ENCODE peak calls at places on chromosomes 6 and 20, in four cellular contexts. One of them, this sample, is unnamed.

GRCh38 chr20:3646067-3646440 is 17.1 kb downstream of the GFRA4 start:
- DNase-seq in stimulated activated CD4-positive, alpha-beta T cell treated with anti-CD3 and anti-CD28 coated beads, Interleukin-1b, Interleukin-23, amount 100 ng/mL, for 24 hours: no peak
- DNase-seq in NCI-H1105: no peak
- DNase-seq in HFF-Myc: no peak
- DNase-seq in this sample: no peak

GRCh38 chr6:422423-423061 is 31.0 kb downstream of the IRF4 start:
- DNase-seq in HFF-Myc: peak; percentile 46
- DNase-seq in NCI-H1105: no peak
- DNase-seq in stimulated activated CD4-positive, alpha-beta T cell treated with anti-CD3 and anti-CD28 coated beads, Interleukin-1b, Interleukin-23, amount 100 ng/mL, for 24 hours: no peak
- DNase-seq in this sample: no peak

GRCh38 chr6:148776321-148776966 is 29.6 kb downstream of the UST start:
- DNase-seq in HFF-Myc: no peak
- DNase-seq in stimulated activated CD4-positive, alpha-beta T cell treated with anti-CD3 and anti-CD28 coated beads, Interleukin-1b, Interleukin-23, amount 100 ng/mL, for 24 hours: no peak
- DNase-seq in NCI-H1105: no peak
- DNase-seq in this sample: no peak

GRCh38 chr6:82959385-82959941 is 106.2 kb downstream of the UBE3D start:
- DNase-seq in HFF-Myc: no peak
- DNase-seq in stimulated activated CD4-positive, alpha-beta T cell treated with anti-CD3 and anti-CD28 coated beads, Interleukin-1b, Interleukin-23, amount 100 ng/mL, for 24 hours: no peak
- DNase-seq in NCI-H1105: no peak
- DNase-seq in this sample: no peak

GRCh38 chr20:22513574-22513973 is 70.8 kb downstream of the FOXA2 start:
- DNase-seq in HFF-Myc: no peak
- DNase-seq in NCI-H1105: no peak
- DNase-seq in stimulated activated CD4-positive, alpha-beta T cell treated with anti-CD3 and anti-CD28 coated beads, Interleukin-1b, Interleukin-23, amount 100 ng/mL, for 24 hours: no peak
- DNase-seq in this sample: no peak

GRCh38 chr6:141634269-141634668 is 498.5 kb upstream of the GJE1 start:
- DNase-seq in NCI-H1105: no peak
- DNase-seq in HFF-Myc: no peak
- DNase-seq in stimulated activated CD4-positive, alpha-beta T cell treated with anti-CD3 and anti-CD28 coated beads, Interleukin-1b, Interleukin-23, amount 100 ng/mL, for 24 hours: no peak
- DNase-seq in this sample: no peak

GRCh38 chr20:39825524-39825923 is 863.4 kb downstream of the DHX35 start:
- DNase-seq in NCI-H1105: no peak
- DNase-seq in stimulated activated CD4-positive, alpha-beta T cell treated with anti-CD3 and anti-CD28 coated beads, Interleukin-1b, Interleukin-23, amount 100 ng/mL, for 24 hours: no peak
- DNase-seq in HFF-Myc: no peak
- DNase-seq in this sample: no peak

GRCh38 chr6:146876271-146877151 is 277.7 kb downstream of the ADGB start:
- DNase-seq in stimulated activated CD4-positive, alpha-beta T cell treated with anti-CD3 and anti-CD28 coated beads, Interleukin-1b, Interleukin-23, amount 100 ng/mL, for 24 hours: no peak
- DNase-seq in NCI-H1105: no peak
- DNase-seq in HFF-Myc: no peak
- DNase-seq in this sample: no peak

GRCh38 chr6:168305863-168306262 is 13.7 kb downstream of the DACT2 start:
- DNase-seq in HFF-Myc: no peak
- DNase-seq in stimulated activated CD4-positive, alpha-beta T cell treated with anti-CD3 and anti-CD28 coated beads, Interleukin-1b, Interleukin-23, amount 100 ng/mL, for 24 hours: no peak
- DNase-seq in NCI-H1105: no peak
- DNase-seq in this sample: no peak

GRCh38 chr6:41062056-41062455 is 9.1 kb downstream of the APOBEC2 start:
- DNase-seq in NCI-H1105: no peak
- DNase-seq in stimulated activated CD4-positive, alpha-beta T cell treated with anti-CD3 and anti-CD28 coated beads, Interleukin-1b, Interleukin-23, amount 100 ng/mL, for 24 hours: no peak
- DNase-seq in HFF-Myc: no peak
- DNase-seq in this sample: no peak

GRCh38 chr6:43277643-43278523 is 20.2 kb upstream of the SLC22A7 start:
- DNase-seq in stimulated activated CD4-positive, alpha-beta T cell treated with anti-CD3 and anti-CD28 coated beads, Interleukin-1b, Interleukin-23, amount 100 ng/mL, for 24 hours: no peak
- DNase-seq in NCI-H1105: no peak
- DNase-seq in HFF-Myc: no peak
- DNase-seq in this sample: no peak

This sample was measured in NCI-H748 treated with DMSO at 0.1 percent for 48 hours.